ENCODE peak calls at places on chromosomes 12 and 14, in ten cellular contexts. O is trophoblast cell, X is neuronal stem cell, I is mammary epithelial cell, H is astrocyte, A is mesendoderm, F is IMR-90, D is DND-41, Q is HepG2, Y is PC-3. W is an unnamed sample.

GRCh38 chr12:114302117-114302516 is 103.8 kb downstream of the TBX5 start:
- DNase-seq in O (no peak), X (no peak), I (no peak), H (no peak), A (no peak), F (no peak), D (no peak), Q (no peak), Y (no peak), W (no peak)

GRCh38 chr12:42552822-42553221 is 36.7 kb downstream of the PRICKLE1 start:
- DNase-seq in O (peak; percentile 7), X (no peak), I (no peak), H (no peak), A (no peak), F (no peak), D (no peak), Q (no peak), Y (no peak), W (no peak)

GRCh38 chr12:132470417-132470816 is 19.5 kb upstream of the FBRSL1 start:
- DNase-seq in O (no peak), X (no peak), I (no peak), H (no peak), A (no peak), F (no peak), D (no peak), Q (no peak), Y (no peak), W (no peak)

GRCh38 chr12:118193958-118194357 is 58.0 kb downstream of the PEBP1 start:
- DNase-seq in O (no peak), X (no peak), I (no peak), H (no peak), A (no peak), F (no peak), D (no peak), Q (no peak), Y (no peak), W (no peak)

GRCh38 chr12:20368653-20369163 is 371 bp downstream of the PDE3A start:
- DNase-seq in O (peak; percentile 15), X (peak; percentile 67), I (peak; percentile 19), H (peak; percentile 60), A (peak; percentile 68), F (peak; percentile 37), D (no peak), Q (no peak), Y (no peak), W (no peak)

GRCh38 chr12:124829708-124830304 is 33.9 kb downstream of the SCARB1 start:
- DNase-seq in O (peak; percentile 89), X (no peak), I (no peak), H (no peak), A (no peak), F (no peak), D (no peak), Q (peak; percentile 39), Y (peak; percentile 25), W (no peak)

GRCh38 chr14:50002926-50003212 is 110.0 kb downstream of the ARF6 start:
- DNase-seq in O (no peak), X (no peak), I (no peak), H (no peak), A (peak; percentile 81), F (no peak), D (no peak), Q (no peak), Y (no peak), W (no peak)

GRCh38 chr14:105852378-105853088 is 326.1 kb downstream of the TMEM121 start:
- DNase-seq in O (no peak), X (no peak), I (no peak), H (no peak), A (no peak), F (no peak), D (peak; percentile 2), Q (no peak), Y (no peak), W (no peak)

GRCh38 chr12:103751600-103751999 is 89.4 kb downstream of the NT5DC3 start:
- DNase-seq in O (no peak), X (no peak), I (no peak), H (no peak), A (no peak), F (peak; percentile 7), D (no peak), Q (no peak), Y (no peak), W (no peak)

GRCh38 chr12:96812153-96812552 is 94.9 kb upstream of the NEDD1 start:
- DNase-seq in O (no peak), X (no peak), I (no peak), H (no peak), A (no peak), F (no peak), D (no peak), Q (no peak), Y (no peak), W (no peak)

DNA sequence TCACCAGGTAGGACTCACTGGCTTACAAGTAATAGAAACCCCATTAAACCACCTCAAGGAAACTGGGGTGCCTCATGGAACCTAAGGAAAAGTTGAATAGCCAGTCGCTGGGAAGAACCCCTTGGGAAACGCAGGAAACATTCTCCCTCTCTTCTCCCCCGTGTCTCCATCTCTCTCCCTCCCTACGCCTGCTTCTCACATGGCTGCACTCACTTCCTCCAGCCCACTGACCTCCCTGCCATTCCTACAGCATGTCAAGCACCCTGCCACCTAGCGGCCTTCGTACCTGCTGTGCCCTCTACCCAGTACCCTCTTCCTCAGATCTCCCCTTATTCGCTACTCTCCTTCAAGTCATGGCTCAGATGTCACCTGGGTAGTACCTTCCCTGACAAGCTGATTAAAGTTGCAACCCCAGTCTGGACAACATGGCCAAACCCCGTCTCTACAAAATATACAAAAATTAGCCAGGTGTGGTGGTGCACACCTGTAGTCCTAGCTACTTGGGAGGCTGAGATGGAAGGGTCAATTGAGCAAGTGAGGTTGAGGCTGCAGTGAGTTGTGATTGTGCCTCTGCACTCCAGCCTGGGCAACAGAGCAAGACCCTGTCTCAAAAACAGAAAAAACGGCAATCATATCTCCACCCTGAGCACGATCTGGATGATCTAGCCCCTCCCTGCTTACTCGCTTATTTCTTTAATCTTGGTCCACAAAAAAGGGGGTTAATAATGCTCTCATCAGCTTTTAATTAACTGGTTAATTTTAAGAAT is 6.4 kb upstream of the DTX1 start:
- DNase-seq in O (peak; percentile 10), X (no peak), I (no peak), H (no peak), A (peak; percentile 75), F (no peak), D (no peak), Q (peak; percentile 29), Y (peak; percentile 36), W (peak; percentile 88)
- H3K4me1 ChIP-seq in O (no peaks in the 10 kb centered on the region), X (peaks cover 1% of the 10 kb centered on the region), I (no peaks in the 10 kb centered on the region), H (no peaks in the 10 kb centered on the region), A (no peaks in the 10 kb centered on the region), F (no peaks in the 10 kb centered on the region), D (peaks cover 71% of the 10 kb centered on the region), Q (no peaks in the 10 kb centered on the region), Y (no peaks in the 10 kb centered on the region), W (peaks cover 63% of the 10 kb centered on the region)

GRCh38 chr14:24078146-24078545 is 6.8 kb downstream of the CPNE6 start:
- DNase-seq in O (no peak), X (no peak), I (no peak), H (no peak), A (peak; percentile 18), F (no peak), D (no peak), Q (no peak), Y (no peak), W (no peak)

GRCh38 chr14:24080888-24081738 is 9.8 kb downstream of the CPNE6 start:
- DNase-seq in O (peak; percentile 71), X (no peak), I (peak; percentile 43), H (peak; percentile 8), A (peak; percentile 63), F (no peak), D (peak; percentile 72), Q (peak; percentile 38), Y (peak; percentile 59), W (peak; percentile 93)

GRCh38 chr14:24079521-24080141 is 8.3 kb downstream of the CPNE6 start:
- DNase-seq in O (no peak), X (peak; percentile 60), I (no peak), H (no peak), A (peak; percentile 81), F (no peak), D (no peak), Q (no peak), Y (no peak), W (no peak)

GRCh38 chr14:24081739-24082204 is 10.4 kb downstream of the CPNE6 start:
- DNase-seq in O (peak; percentile 3), X (no peak), I (no peak), H (no peak), A (peak; percentile 23), F (no peak), D (no peak), Q (no peak), Y (no peak), W (no peak)

DNA sequence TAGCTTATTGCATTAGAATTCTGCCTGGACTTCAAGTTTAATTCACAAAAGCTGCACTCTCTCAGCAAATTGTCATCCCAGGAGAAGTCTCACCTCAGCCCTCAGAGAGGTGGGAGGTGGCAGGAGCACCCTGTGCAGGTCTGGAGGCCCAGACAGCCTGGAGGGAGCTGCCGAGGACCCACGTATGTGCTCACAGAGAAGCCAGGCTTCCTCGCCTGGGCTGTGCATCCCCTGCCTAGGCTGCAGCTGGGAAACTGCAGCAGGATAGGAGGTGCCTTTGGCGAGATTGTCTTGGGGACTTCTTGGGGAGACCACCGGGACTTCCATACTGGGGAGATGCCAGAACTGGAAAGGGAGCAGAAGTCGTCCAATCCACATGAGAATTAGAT is 8.8 kb downstream of the CPNE6 start:
- DNase-seq in O (no peak), X (no peak), I (no peak), H (no peak), A (no peak), F (no peak), D (no peak), Q (no peak), Y (no peak), W (no peak)
- H3K4me2 ChIP-seq in O (no peak overlapping the region), X (no peak overlapping the region), I (no peak overlapping the region), H (no peak overlapping the region), A (no peak overlapping the region), F (no peak overlapping the region), D (peak overlapping the region; percentile 79), Q (no peak overlapping the region), Y (peak overlapping the region; percentile 81), W (peak overlapping the region; percentile 85)

GRCh38 chr12:29725587-29726320 is 58.0 kb downstream of the TMTC1 start:
- DNase-seq in O (no peak), X (no peak), I (no peak), H (peak; percentile 64), A (no peak), F (peak; percentile 70), D (no peak), Q (no peak), Y (no peak), W (no peak)
- H3K4me1 ChIP-seq in O (no peaks in the 10 kb centered on the region), X (peaks cover 2% of the 10 kb centered on the region), I (no peaks in the 10 kb centered on the region), H (peaks cover 5% of the 10 kb centered on the region), A (no peaks in the 10 kb centered on the region), F (peaks cover 10% of the 10 kb centered on the region), D (no peaks in the 10 kb centered on the region), Q (no peaks in the 10 kb centered on the region), Y (no peaks in the 10 kb centered on the region), W (no peaks in the 10 kb centered on the region)

DNA sequence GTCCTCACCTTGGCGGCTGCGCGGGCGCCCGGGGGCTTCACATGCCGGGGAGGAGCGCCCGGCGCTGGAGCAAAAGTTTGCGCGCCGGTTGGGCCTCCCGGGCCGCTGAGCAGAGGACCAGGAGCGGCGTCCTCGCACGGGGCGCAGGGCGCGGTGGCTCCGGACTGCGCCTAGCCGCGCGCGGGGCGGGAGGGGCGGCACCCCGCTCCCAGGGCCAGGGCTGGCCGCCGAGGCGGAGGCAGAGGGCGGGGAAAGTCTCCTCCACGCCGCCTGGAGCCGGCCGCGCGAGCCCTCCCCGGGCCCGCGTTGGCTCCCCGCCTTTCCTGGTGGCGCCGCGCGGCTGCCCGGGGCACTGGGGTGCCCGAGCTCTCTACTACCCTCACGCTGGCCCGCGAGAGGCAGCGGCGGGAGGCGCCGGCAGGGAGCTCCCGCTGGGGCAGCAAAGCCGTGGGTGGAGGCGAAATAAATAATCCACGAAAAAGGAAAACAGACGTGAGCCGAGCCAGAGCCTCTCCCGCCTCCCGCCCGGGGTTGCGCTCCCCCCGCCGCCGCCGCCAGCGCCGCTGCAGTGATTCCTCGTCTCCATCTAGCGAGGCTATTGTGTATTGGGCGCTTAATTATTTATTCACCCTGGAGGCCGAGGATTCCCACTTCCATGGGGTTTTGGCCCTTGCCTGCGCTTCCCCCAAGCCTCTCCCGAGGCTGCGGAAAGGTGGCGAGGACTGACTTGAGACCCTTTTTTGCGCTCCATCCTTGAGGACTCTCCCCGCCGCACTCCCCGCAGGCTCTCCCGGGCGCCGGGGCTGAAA is 476 bp upstream of the PRIMA1 start:
- DNase-seq in O (no peak), X (peak; percentile 49), I (peak; percentile 55), H (no peak), A (peak; percentile 83), F (no peak), D (no peak), Q (no peak), Y (peak; percentile 12), W (no peak)
- H3K4me2 ChIP-seq in O (peak overlapping the region; percentile 94), X (peak overlapping the region; percentile 90), I (peak overlapping the region; percentile 83), H (peak overlapping the region; percentile 46), A (peak overlapping the region; percentile 59), F (no peak overlapping the region), D (no peak overlapping the region), Q (peak overlapping the region; percentile 94), Y (peak overlapping the region; percentile 66), W (no peak overlapping the region)